ENCODE peak calls at places on chromosomes 1 and 21, in five cellular contexts. V is mammary epithelial cell, X is epithelial cell of esophagus, C is fibroblast of pulmonary artery, Q is HCT116. A is an unnamed sample.
A peak's percentile ranks its signal among the peaks of the same experiment; 100 is the strongest.

GRCh38 chr1:221766210-221766609 is 24.3 kb upstream of the DUSP10 start:
- DNase-seq in V (no peak), X (no peak), C (peak; percentile 33), Q (no peak), A (no peak)

GRCh38 chr1:156689035-156689959 is 12.1 kb upstream of the NES start:
- DNase-seq in V (peak; percentile 77), X (peak; percentile 81), C (peak; percentile 86), Q (peak; percentile 81), A (peak; percentile 83)

GRCh38 chr1:230155021-230155420 is 88.0 kb downstream of the GALNT2 start:
- DNase-seq in V (no peak), X (no peak), C (no peak), Q (no peak), A (no peak)

GRCh38 chr21:44299458-44300261 is at the start of gene PFKL:
- DNase-seq in V (peak; percentile 66), X (peak; percentile 59), C (peak; percentile 38), Q (no peak), A (peak; percentile 94)

GRCh38 chr1:109398343-109399225 is 866 bp upstream of the SORT1 start:
- DNase-seq in V (peak; percentile 33), X (peak; percentile 73), C (no peak), Q (no peak), A (no peak)

GRCh38 chr1:235102993-235103411 is 25.6 kb downstream of the TOMM20 start:
- DNase-seq in V (no peak), X (no peak), C (no peak), Q (no peak), A (no peak)

GRCh38 chr1:179146916-179147315 is 65.0 kb downstream of the TOR3A start:
- DNase-seq in V (peak; percentile 48), X (peak; percentile 42), C (no peak), Q (no peak), A (no peak)

GRCh38 chr1:205620269-205620668 is 11.5 kb downstream of the ELK4 start:
- DNase-seq in V (no peak), X (no peak), C (no peak), Q (no peak), A (no peak)

GRCh38 chr21:29072873-29073221 is 601 bp downstream of the CCT8 start:
- DNase-seq in V (no peak), X (peak; percentile 42), C (peak; percentile 49), Q (no peak), A (peak; percentile 51)

GRCh38 chr21:41364308-41364707 is 2.5 kb downstream of the MX2 start:
- DNase-seq in V (no peak), X (peak; percentile 35), C (no peak), Q (no peak), A (peak; percentile 41)

GRCh38 chr1:23529146-23530088 is 1.6 kb downstream of the E2F2 start:
- DNase-seq in V (peak; percentile 16), X (peak; percentile 24), C (no peak), Q (no peak), A (peak; percentile 47)

GRCh38 chr1:156959414-156959813 is 39.0 kb downstream of the LRRC71 start:
- DNase-seq in V (no peak), X (no peak), C (no peak), Q (no peak), A (peak; percentile 50)

GRCh38 chr21:41887682-41888081 is 8.5 kb upstream of the PRDM15 start:
- DNase-seq in V (no peak), X (peak; percentile 34), C (no peak), Q (no peak), A (no peak)

GRCh38 chr1:211328084-211328694 is 1.6 kb downstream of the TRAF5 start:
- DNase-seq in V (no peak), X (no peak), C (no peak), Q (no peak), A (no peak)

GRCh38 chr1:78493456-78493855 is 2.7 kb downstream of the PTGFR start:
- DNase-seq in V (no peak), X (no peak), C (no peak), Q (no peak), A (no peak)

GRCh38 chr1:78492376-78492950 is 1.7 kb downstream of the PTGFR start:
- DNase-seq in V (no peak), X (no peak), C (no peak), Q (no peak), A (peak; percentile 10)

GRCh38 chr1:78497196-78497595 is 6.4 kb downstream of the PTGFR start:
- DNase-seq in V (no peak), X (no peak), C (no peak), Q (no peak), A (no peak)

GRCh38 chr1:78490861-78491310 is at the start of gene PTGFR:
- DNase-seq in V (peak; percentile 41), X (peak; percentile 37), C (peak; percentile 18), Q (no peak), A (no peak)

GRCh38 chr1:78491311-78492071 is 717 bp downstream of the PTGFR start:
- DNase-seq in V (peak; percentile 36), X (peak; percentile 34), C (peak; percentile 30), Q (no peak), A (no peak)
- H3K4me3 ChIP-seq in V (peak overlapping the region; percentile 56), X (peak overlapping the region; percentile 37), C (peak overlapping the region; percentile 56), Q (no peak overlapping the region), A (no peak overlapping the region)

DNA sequence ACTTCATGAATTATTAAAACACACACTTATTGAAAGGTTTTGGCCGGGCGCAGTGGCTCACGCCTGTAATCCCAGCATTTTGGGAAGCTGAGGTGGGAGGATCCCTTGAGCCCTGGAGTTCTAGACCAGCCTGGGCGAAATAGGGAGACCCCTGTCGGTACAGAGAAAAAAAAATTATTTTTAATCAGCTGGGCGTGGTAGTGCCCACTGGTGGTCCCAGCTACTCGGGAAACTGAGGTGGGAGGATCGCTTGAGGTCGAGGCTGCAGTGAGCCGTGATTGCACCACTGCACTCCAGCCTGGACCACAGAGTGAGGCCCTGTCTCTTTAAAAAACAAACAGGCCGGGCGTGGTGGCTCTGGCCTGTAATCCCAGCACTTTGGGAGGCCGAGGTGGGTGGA is 1.7 kb downstream of the GABPB2 start:
- DNase-seq in V (no peak), X (no peak), C (no peak), Q (no peak), A (no peak)
- TF ChIP-seq CTCF in V (no peak), X (no peak), C (no peak), Q (peak; percentile 21), A (no peak)

DNA sequence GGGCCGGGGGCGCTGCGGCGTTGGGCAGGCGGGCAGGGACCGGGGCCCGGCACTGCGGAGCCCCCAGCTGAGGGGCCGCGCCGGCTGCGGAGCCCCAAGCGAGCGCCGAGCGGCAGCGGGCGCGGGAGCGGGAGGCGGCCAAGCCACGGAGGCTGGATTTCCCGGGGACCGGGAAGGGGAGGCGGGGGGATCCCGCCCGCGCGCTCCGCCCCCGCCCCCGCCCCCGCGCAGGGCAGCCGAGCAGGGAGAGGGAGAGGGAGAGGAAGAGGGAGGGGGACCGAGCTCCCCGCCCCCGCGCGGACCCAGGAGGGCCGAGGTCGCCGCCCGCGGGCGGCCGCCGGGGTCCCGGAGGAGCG is at the start of gene DLGAP3:
- DNase-seq in V (no peak), X (no peak), C (no peak), Q (no peak), A (no peak)
- H3K4me3 ChIP-seq in V (peak within 1 kb of the TSS; percentile 2), X (no peak within 1 kb of the TSS), C (no peak within 1 kb of the TSS), Q (no peak within 1 kb of the TSS), A (no peak within 1 kb of the TSS)

GRCh38 chr1:80217377-80217986 is 1211.0 kb upstream of the ADGRL4 start:
- DNase-seq in V (peak; percentile 70), X (peak; percentile 87), C (peak; percentile 88), Q (peak; percentile 32), A (peak; percentile 2)
- TF ChIP-seq CTCF in V (peak; percentile 85), X (peak; percentile 88), C (peak; percentile 83), Q (peak; percentile 60), A (peak; percentile 16)

GRCh38 chr1:6127587-6128163 is 52.4 kb downstream of the CHD5 start:
- DNase-seq in V (peak; percentile 29), X (peak; percentile 81), C (peak; percentile 59), Q (peak; percentile 71), A (peak; percentile 52)
- H3K4me3 ChIP-seq in V (peak overlapping the region; percentile 4), X (no peak overlapping the region), C (no peak overlapping the region), Q (no peak overlapping the region), A (no peak overlapping the region)

GRCh38 chr21:37219766-37220432 is 47.2 kb downstream of the VPS26C start:
- DNase-seq in V (no peak), X (no peak), C (no peak), Q (no peak), A (no peak)

GRCh38 chr21:37220981-37221664 is 46.0 kb downstream of the VPS26C start:
- DNase-seq in V (peak; percentile 68), X (peak; percentile 93), C (peak; percentile 87), Q (peak; percentile 42), A (peak; percentile 98)

GRCh38 chr21:37224861-37225260 is 42.3 kb downstream of the VPS26C start:
- DNase-seq in V (no peak), X (no peak), C (no peak), Q (no peak), A (no peak)

GRCh38 chr21:37223804-37224345 is 43.3 kb downstream of the VPS26C start:
- DNase-seq in V (no peak), X (no peak), C (no peak), Q (no peak), A (no peak)

DNA sequence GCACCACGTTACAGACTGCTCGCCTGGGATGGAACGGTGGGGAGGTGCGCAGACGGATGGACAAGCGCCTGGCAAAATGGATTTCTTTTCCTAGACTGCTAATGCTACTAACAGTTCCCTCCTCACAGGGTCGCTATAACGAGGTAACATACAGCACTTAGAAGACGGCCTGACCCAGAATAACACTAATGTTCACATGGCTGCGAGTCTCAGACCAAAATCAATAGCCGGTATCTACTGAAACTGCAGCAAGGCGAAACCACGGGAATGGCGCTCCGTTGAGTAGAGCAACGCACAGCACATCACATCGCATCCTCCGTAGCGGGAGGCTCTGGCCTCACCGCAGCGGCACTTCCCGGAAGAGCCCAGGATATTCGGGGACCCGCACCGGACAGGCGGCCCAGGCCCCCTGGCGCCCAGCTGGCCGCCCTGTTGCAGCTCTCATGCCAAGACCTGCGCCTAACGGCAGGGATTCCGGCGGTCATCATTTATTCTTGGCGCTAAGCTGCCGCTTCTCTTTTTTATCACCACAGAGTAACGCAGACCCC is 46.6 kb downstream of the VPS26C start:
- DNase-seq in V (peak; percentile 11), X (peak; percentile 27), C (peak; percentile 57), Q (no peak), A (no peak)
- TF ChIP-seq CTCF in V (no peak), X (no peak), C (peak; percentile 22), Q (no peak), A (peak; percentile 30)

GRCh38 chr1:43007377-43008105 is 48.9 kb upstream of the SLC2A1 start:
- DNase-seq in V (no peak), X (peak; percentile 64), C (no peak), Q (no peak), A (no peak)
- H3K4me3 ChIP-seq in V (no peak overlapping the region), X (no peak overlapping the region), C (no peak overlapping the region), Q (peak overlapping the region; percentile 19), A (no peak overlapping the region)

DNA sequence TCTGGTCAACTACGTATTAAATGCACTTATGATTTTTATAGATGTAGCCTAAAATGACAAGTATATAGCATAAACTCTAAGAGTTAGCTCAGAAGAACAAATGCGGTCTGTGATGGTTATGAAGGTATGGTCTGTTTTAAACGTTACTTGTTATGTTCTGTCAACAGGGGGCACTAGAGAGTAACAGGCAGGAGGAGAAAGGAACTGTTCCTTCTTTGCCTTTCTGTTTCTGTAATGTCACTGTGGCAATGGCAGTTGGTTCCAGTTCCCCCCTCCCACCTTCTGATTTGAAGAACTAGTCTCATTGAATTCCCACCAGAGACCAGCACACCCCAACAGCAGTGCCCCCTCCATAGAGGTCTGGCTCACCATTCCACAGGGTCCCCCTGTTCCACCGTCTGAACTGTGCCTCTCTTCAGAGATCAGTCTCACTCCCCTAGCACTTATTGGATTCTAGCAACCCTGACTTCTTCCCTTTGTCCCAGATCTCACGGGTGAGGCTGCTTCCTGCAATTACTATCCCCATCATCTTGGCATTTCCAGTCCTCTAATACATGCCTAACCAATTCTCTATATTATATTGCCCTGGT is 14.0 kb downstream of the KRTAP24-1 start:
- DNase-seq in V (no peak), X (peak; percentile 30), C (peak; percentile 4), Q (no peak), A (peak; percentile 26)
- TF ChIP-seq CTCF in V (peak; percentile 36), X (peak; percentile 26), C (peak; percentile 16), Q (no peak), A (peak; percentile 35)

A was measured in GM12865.